ENCODE peak calls at places on chromosomes 3 and 15, in nine cellular contexts. One of them, this sample, is unnamed.

GRCh38 chr15:90895571-90896117 is 7.5 kb upstream of the MAN2A2 start:
- DNase-seq in progenitor cell of endocrine pancreas: no peak
- DNase-seq in A549: peak; percentile 43
- DNase-seq in fibroblast of mammary gland: no peak
- DNase-seq in K562: peak; percentile 78
- DNase-seq in fibroblast of pulmonary artery: peak; percentile 12
- DNase-seq in lower lobe of right lung: no peak
- DNase-seq in PC-3: no peak
- DNase-seq in kidney epithelial cell: no peak
- DNase-seq in this sample: no peak

GRCh38 chr3:5145120-5145519 is 23.0 kb downstream of the ARL8B start:
- DNase-seq in progenitor cell of endocrine pancreas: no peak
- DNase-seq in A549: no peak
- DNase-seq in fibroblast of mammary gland: no peak
- DNase-seq in K562: no peak
- DNase-seq in fibroblast of pulmonary artery: no peak
- DNase-seq in lower lobe of right lung: no peak
- DNase-seq in PC-3: no peak
- DNase-seq in kidney epithelial cell: no peak
- DNase-seq in this sample: no peak

GRCh38 chr15:49927462-49927861 is 191.6 kb downstream of the ATP8B4 start:
- DNase-seq in progenitor cell of endocrine pancreas: no peak
- DNase-seq in A549: no peak
- DNase-seq in fibroblast of mammary gland: peak; percentile 90
- DNase-seq in K562: no peak
- DNase-seq in fibroblast of pulmonary artery: no peak
- DNase-seq in lower lobe of right lung: no peak
- DNase-seq in PC-3: no peak
- DNase-seq in kidney epithelial cell: no peak
- DNase-seq in this sample: no peak

GRCh38 chr3:63167113-63167512 is 111.0 kb upstream of the SYNPR start:
- DNase-seq in progenitor cell of endocrine pancreas: no peak
- DNase-seq in A549: no peak
- DNase-seq in fibroblast of mammary gland: no peak
- DNase-seq in K562: no peak
- DNase-seq in fibroblast of pulmonary artery: no peak
- DNase-seq in lower lobe of right lung: no peak
- DNase-seq in PC-3: no peak
- DNase-seq in kidney epithelial cell: no peak
- DNase-seq in this sample: no peak

GRCh38 chr3:58045084-58045483 is 36.9 kb downstream of the FLNB start:
- DNase-seq in progenitor cell of endocrine pancreas: no peak
- DNase-seq in A549: no peak
- DNase-seq in fibroblast of mammary gland: peak; percentile 46
- DNase-seq in K562: no peak
- DNase-seq in fibroblast of pulmonary artery: no peak
- DNase-seq in lower lobe of right lung: no peak
- DNase-seq in PC-3: no peak
- DNase-seq in kidney epithelial cell: no peak
- DNase-seq in this sample: no peak

GRCh38 chr3:184275302-184275701 is 520 bp upstream of the ECE2 start:
- DNase-seq in progenitor cell of endocrine pancreas: no peak
- DNase-seq in A549: no peak
- DNase-seq in fibroblast of mammary gland: no peak
- DNase-seq in K562: no peak
- DNase-seq in fibroblast of pulmonary artery: no peak
- DNase-seq in lower lobe of right lung: no peak
- DNase-seq in PC-3: no peak
- DNase-seq in kidney epithelial cell: no peak
- DNase-seq in this sample: no peak

GRCh38 chr15:45670061-45670460 is 35.2 kb downstream of the SQOR start:
- DNase-seq in progenitor cell of endocrine pancreas: no peak
- DNase-seq in A549: no peak
- DNase-seq in fibroblast of mammary gland: peak; percentile 38
- DNase-seq in K562: no peak
- DNase-seq in fibroblast of pulmonary artery: no peak
- DNase-seq in lower lobe of right lung: no peak
- DNase-seq in PC-3: no peak
- DNase-seq in kidney epithelial cell: no peak
- DNase-seq in this sample: no peak

GRCh38 chr15:79933245-79933644 is 36.4 kb upstream of the MTHFS start:
- DNase-seq in progenitor cell of endocrine pancreas: no peak
- DNase-seq in A549: no peak
- DNase-seq in fibroblast of mammary gland: no peak
- DNase-seq in K562: no peak
- DNase-seq in fibroblast of pulmonary artery: no peak
- DNase-seq in lower lobe of right lung: no peak
- DNase-seq in PC-3: no peak
- DNase-seq in kidney epithelial cell: no peak
- DNase-seq in this sample: no peak

GRCh38 chr3:72957303-72957702 is 39.3 kb upstream of the PPP4R2 start:
- DNase-seq in progenitor cell of endocrine pancreas: peak; percentile 16
- DNase-seq in A549: no peak
- DNase-seq in fibroblast of mammary gland: no peak
- DNase-seq in K562: no peak
- DNase-seq in fibroblast of pulmonary artery: peak; percentile 14
- DNase-seq in lower lobe of right lung: no peak
- DNase-seq in PC-3: no peak
- DNase-seq in kidney epithelial cell: no peak
- DNase-seq in this sample: no peak

DNA sequence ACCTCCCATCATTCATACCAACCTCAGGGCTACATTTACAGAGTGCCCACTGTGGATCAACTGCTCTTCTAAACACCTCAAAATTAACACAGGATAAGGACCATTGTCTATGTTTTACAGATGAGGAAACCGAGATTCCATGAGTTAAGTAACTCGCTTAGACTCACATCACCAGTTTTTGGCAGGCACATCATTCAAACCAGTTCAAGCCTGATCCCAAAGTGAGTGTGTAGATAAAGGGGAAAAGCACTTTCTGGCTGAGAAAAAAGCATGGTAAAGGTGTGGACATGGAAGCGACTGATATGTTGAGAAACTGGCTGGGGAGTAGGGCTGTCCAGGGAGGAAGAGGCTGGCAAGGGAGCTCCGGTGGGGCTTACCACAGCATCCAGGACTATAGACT is 193.7 kb upstream of the RORA start:
- DNase-seq in progenitor cell of endocrine pancreas: no peak
- DNase-seq in A549: no peak
- DNase-seq in fibroblast of mammary gland: no peak
- DNase-seq in K562: no peak
- DNase-seq in fibroblast of pulmonary artery: no peak
- DNase-seq in lower lobe of right lung: no peak
- DNase-seq in PC-3: no peak
- DNase-seq in kidney epithelial cell: no peak
- DNase-seq in this sample: peak; percentile 74
- TF ChIP-seq CTCF in progenitor cell of endocrine pancreas: no peak
- TF ChIP-seq CTCF in A549: no peak
- TF ChIP-seq CTCF in fibroblast of mammary gland: no peak
- TF ChIP-seq CTCF in K562: no peak
- TF ChIP-seq CTCF in fibroblast of pulmonary artery: no peak
- TF ChIP-seq CTCF in lower lobe of right lung: no peak
- TF ChIP-seq CTCF in PC-3: no peak
- TF ChIP-seq CTCF in kidney epithelial cell: no peak
- TF ChIP-seq CTCF in this sample: no peak

GRCh38 chr3:110419096-110419495 is 652.5 kb upstream of the NECTIN3 start:
- DNase-seq in progenitor cell of endocrine pancreas: no peak
- DNase-seq in A549: peak; percentile 47
- DNase-seq in fibroblast of mammary gland: no peak
- DNase-seq in K562: no peak
- DNase-seq in fibroblast of pulmonary artery: peak; percentile 11
- DNase-seq in lower lobe of right lung: no peak
- DNase-seq in PC-3: peak; percentile 20
- DNase-seq in kidney epithelial cell: no peak
- DNase-seq in this sample: peak; percentile 6
- TF ChIP-seq CTCF in progenitor cell of endocrine pancreas: no peak
- TF ChIP-seq CTCF in A549: peak; percentile 10
- TF ChIP-seq CTCF in fibroblast of mammary gland: no peak
- TF ChIP-seq CTCF in K562: no peak
- TF ChIP-seq CTCF in fibroblast of pulmonary artery: no peak
- TF ChIP-seq CTCF in lower lobe of right lung: no peak
- TF ChIP-seq CTCF in PC-3: peak; percentile 35
- TF ChIP-seq CTCF in kidney epithelial cell: no peak
- TF ChIP-seq CTCF in this sample: no peak

GRCh38 chr15:56049577-56049976 is 56.2 kb upstream of the NEDD4 start:
- DNase-seq in progenitor cell of endocrine pancreas: no peak
- DNase-seq in A549: no peak
- DNase-seq in fibroblast of mammary gland: no peak
- DNase-seq in K562: no peak
- DNase-seq in fibroblast of pulmonary artery: no peak
- DNase-seq in lower lobe of right lung: no peak
- DNase-seq in PC-3: no peak
- DNase-seq in kidney epithelial cell: no peak
- DNase-seq in this sample: no peak
- TF ChIP-seq CTCF in progenitor cell of endocrine pancreas: no peak
- TF ChIP-seq CTCF in A549: no peak
- TF ChIP-seq CTCF in fibroblast of mammary gland: no peak
- TF ChIP-seq CTCF in K562: no peak
- TF ChIP-seq CTCF in fibroblast of pulmonary artery: no peak
- TF ChIP-seq CTCF in lower lobe of right lung: no peak
- TF ChIP-seq CTCF in PC-3: no peak
- TF ChIP-seq CTCF in kidney epithelial cell: no peak
- TF ChIP-seq CTCF in this sample: no peak

GRCh38 chr15:92936138-92936537 is 36.0 kb downstream of the CHD2 start:
- DNase-seq in progenitor cell of endocrine pancreas: no peak
- DNase-seq in A549: no peak
- DNase-seq in fibroblast of mammary gland: no peak
- DNase-seq in K562: no peak
- DNase-seq in fibroblast of pulmonary artery: no peak
- DNase-seq in lower lobe of right lung: no peak
- DNase-seq in PC-3: no peak
- DNase-seq in kidney epithelial cell: no peak
- DNase-seq in this sample: no peak

GRCh38 chr15:92936693-92937092 is 36.6 kb downstream of the CHD2 start:
- DNase-seq in progenitor cell of endocrine pancreas: no peak
- DNase-seq in A549: no peak
- DNase-seq in fibroblast of mammary gland: no peak
- DNase-seq in K562: no peak
- DNase-seq in fibroblast of pulmonary artery: no peak
- DNase-seq in lower lobe of right lung: no peak
- DNase-seq in PC-3: no peak
- DNase-seq in kidney epithelial cell: no peak
- DNase-seq in this sample: no peak

GRCh38 chr15:92937880-92938279 is 37.8 kb downstream of the CHD2 start:
- DNase-seq in progenitor cell of endocrine pancreas: no peak
- DNase-seq in A549: no peak
- DNase-seq in fibroblast of mammary gland: no peak
- DNase-seq in K562: no peak
- DNase-seq in fibroblast of pulmonary artery: no peak
- DNase-seq in lower lobe of right lung: no peak
- DNase-seq in PC-3: no peak
- DNase-seq in kidney epithelial cell: no peak
- DNase-seq in this sample: no peak

GRCh38 chr15:92941668-92942067 is 41.5 kb downstream of the CHD2 start:
- DNase-seq in progenitor cell of endocrine pancreas: no peak
- DNase-seq in A549: no peak
- DNase-seq in fibroblast of mammary gland: no peak
- DNase-seq in K562: no peak
- DNase-seq in fibroblast of pulmonary artery: no peak
- DNase-seq in lower lobe of right lung: no peak
- DNase-seq in PC-3: no peak
- DNase-seq in kidney epithelial cell: no peak
- DNase-seq in this sample: no peak

GRCh38 chr15:92938387-92938786 is 38.3 kb downstream of the CHD2 start:
- DNase-seq in progenitor cell of endocrine pancreas: no peak
- DNase-seq in A549: no peak
- DNase-seq in fibroblast of mammary gland: no peak
- DNase-seq in K562: no peak
- DNase-seq in fibroblast of pulmonary artery: no peak
- DNase-seq in lower lobe of right lung: no peak
- DNase-seq in PC-3: no peak
- DNase-seq in kidney epithelial cell: no peak
- DNase-seq in this sample: no peak
- TF ChIP-seq CTCF in progenitor cell of endocrine pancreas: peak; percentile 52
- TF ChIP-seq CTCF in A549: no peak
- TF ChIP-seq CTCF in fibroblast of mammary gland: peak; percentile 19
- TF ChIP-seq CTCF in K562: no peak
- TF ChIP-seq CTCF in fibroblast of pulmonary artery: peak; percentile 36
- TF ChIP-seq CTCF in lower lobe of right lung: peak; percentile 5
- TF ChIP-seq CTCF in PC-3: peak; percentile 39
- TF ChIP-seq CTCF in kidney epithelial cell: no peak
- TF ChIP-seq CTCF in this sample: peak; percentile 16

DNA sequence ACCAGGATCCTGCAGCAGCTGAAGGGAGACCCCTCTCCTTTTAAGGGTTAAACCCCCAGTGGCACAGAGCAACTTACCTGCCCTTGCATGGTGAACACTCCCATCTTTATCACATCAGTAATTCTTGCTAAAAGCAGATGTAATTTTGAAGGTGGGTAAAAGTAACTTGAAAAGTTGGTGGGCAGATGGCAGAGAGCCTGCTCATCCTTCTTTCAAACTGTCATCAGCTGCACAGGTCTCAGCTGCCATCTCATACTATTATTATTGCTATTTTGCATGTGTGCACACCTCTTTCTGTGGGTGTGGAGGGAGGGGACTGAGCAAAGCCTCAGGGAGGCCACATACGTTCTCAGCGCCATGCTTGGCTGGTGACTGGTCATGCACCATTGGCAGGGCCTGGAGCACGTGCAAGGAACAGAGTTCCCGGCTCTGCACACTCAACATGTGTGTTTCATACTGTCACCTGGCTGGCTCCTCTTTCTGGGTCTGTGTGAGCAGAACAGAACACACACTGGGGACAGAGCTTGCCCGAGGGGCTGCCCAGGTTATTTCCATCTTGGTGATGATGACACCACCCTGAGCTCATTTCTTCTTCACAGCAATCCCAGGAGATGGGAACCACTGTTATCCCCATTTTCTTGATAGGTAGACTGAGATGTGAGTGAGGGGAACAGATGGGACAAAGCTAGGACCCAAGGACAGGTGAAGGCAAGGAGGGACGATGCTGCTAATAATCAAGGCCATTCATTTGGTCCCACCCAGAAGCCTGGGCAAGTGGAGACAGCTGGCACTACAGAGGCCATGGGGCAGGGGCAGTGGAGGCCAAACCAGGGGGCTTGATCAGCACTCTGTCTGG is 95.8 kb upstream of the KLF13 start:
- DNase-seq in progenitor cell of endocrine pancreas: no peak
- DNase-seq in A549: no peak
- DNase-seq in fibroblast of mammary gland: no peak
- DNase-seq in K562: no peak
- DNase-seq in fibroblast of pulmonary artery: no peak
- DNase-seq in lower lobe of right lung: no peak
- DNase-seq in PC-3: no peak
- DNase-seq in kidney epithelial cell: no peak
- DNase-seq in this sample: no peak
- TF ChIP-seq CTCF in progenitor cell of endocrine pancreas: no peak
- TF ChIP-seq CTCF in A549: no peak
- TF ChIP-seq CTCF in fibroblast of mammary gland: no peak
- TF ChIP-seq CTCF in K562: no peak
- TF ChIP-seq CTCF in fibroblast of pulmonary artery: no peak
- TF ChIP-seq CTCF in lower lobe of right lung: no peak
- TF ChIP-seq CTCF in PC-3: no peak
- TF ChIP-seq CTCF in kidney epithelial cell: no peak
- TF ChIP-seq CTCF in this sample: no peak